ENCODE peak calls at places on chromosomes 16 and 17, in four cellular contexts. R, H, U and B are unnamed samples.

GRCh38 chr16:9275816-9276354 is 184.4 kb downstream of the HAPSTR1 start:
- DNase-seq in R (no peak), H (no peak), U (no peak), B (no peak)

GRCh38 chr16:14549789-14550153 is 80.3 kb downstream of the PARN start:
- DNase-seq in R (no peak), H (no peak), U (no peak), B (peak)

GRCh38 chr17:77451894-77452852 is 311.4 kb downstream of the SEC14L1 start:
- DNase-seq in R (no peak), H (peak), U (no peak), B (peak)

GRCh38 chr17:40559954-40560591 is 5.2 kb downstream of the CCR7 start:
- DNase-seq in R (peak), H (peak), U (peak), B (peak)

GRCh38 chr16:11755022-11755760 is 12.5 kb upstream of the TXNDC11 start:
- DNase-seq in R (no peak), H (no peak), U (no peak), B (no peak)

GRCh38 chr16:74224828-74225227 is 71.8 kb upstream of the PSMD7 start:
- DNase-seq in R (no peak), H (no peak), U (no peak), B (no peak)

GRCh38 chr17:82170412-82170961 is 42.2 kb downstream of the CCDC57 start:
- DNase-seq in R (no peak), H (no peak), U (no peak), B (no peak)

GRCh38 chr16:85049864-85050263 is 22.3 kb downstream of the KIAA0513 start:
- DNase-seq in R (no peak), H (no peak), U (peak), B (no peak)

GRCh38 chr16:24151482-24151939 is 104.6 kb upstream of the CACNG3 start:
- DNase-seq in R (peak), H (no peak), U (no peak), B (no peak)

GRCh38 chr16:19184823-19185509 is 16.9 kb downstream of the SYT17 start:
- DNase-seq in R (no peak), H (no peak), U (no peak), B (no peak)

GRCh38 chr16:74723224-74723623 is 22.6 kb upstream of the MLKL start:
- DNase-seq in R (no peak), H (no peak), U (no peak), B (no peak)

GRCh38 chr17:64073771-64074703 is 53.6 kb upstream of the ICAM2 start:
- DNase-seq in R (no peak), H (no peak), U (no peak), B (peak)

GRCh38 chr16:65312071-65312470 is 190.2 kb upstream of the CDH11 start:
- DNase-seq in R (no peak), H (no peak), U (no peak), B (no peak)

GRCh38 chr16:57331355-57331754 is 27.2 kb upstream of the CCL22 start:
- DNase-seq in R (no peak), H (no peak), U (no peak), B (no peak)